ENCODE peak calls at places on chromosomes 7 and 10, in eight cellular contexts. One of them, this sample, is unnamed.
A peak's percentile ranks its signal among the peaks of the same experiment; 100 is the strongest.

GRCh38 chr7:60706-61105 is 131.7 kb upstream of the FAM20C start:
- DNase-seq in G401: no peak
- DNase-seq in fibroblast of the aortic adventitia: no peak
- DNase-seq in hippocampal formation: no peak
- DNase-seq in NCI-H2107: no peak
- DNase-seq in hepatic stellate cell: no peak
- DNase-seq in PC-3: no peak
- DNase-seq in EH: no peak
- DNase-seq in this sample: no peak

GRCh38 chr10:121187375-121187774 is 336.2 kb downstream of the WDR11 start:
- DNase-seq in fibroblast of the aortic adventitia: no peak
- DNase-seq in hepatic stellate cell: no peak
- DNase-seq in G401: no peak
- DNase-seq in EH: no peak
- DNase-seq in NCI-H2107: no peak
- DNase-seq in hippocampal formation: no peak
- DNase-seq in PC-3: no peak
- DNase-seq in this sample: no peak

GRCh38 chr10:7941576-7941975 is 112.9 kb upstream of the GATA3 start:
- DNase-seq in EH: no peak
- DNase-seq in PC-3: no peak
- DNase-seq in hippocampal formation: no peak
- DNase-seq in G401: no peak
- DNase-seq in fibroblast of the aortic adventitia: no peak
- DNase-seq in hepatic stellate cell: no peak
- DNase-seq in NCI-H2107: no peak
- DNase-seq in this sample: no peak

GRCh38 chr7:13312327-13312726 is 624.9 kb downstream of the ARL4A start:
- DNase-seq in EH: no peak
- DNase-seq in NCI-H2107: no peak
- DNase-seq in hippocampal formation: no peak
- DNase-seq in hepatic stellate cell: no peak
- DNase-seq in fibroblast of the aortic adventitia: no peak
- DNase-seq in PC-3: peak; percentile 34
- DNase-seq in G401: no peak
- DNase-seq in this sample: peak; percentile 8

GRCh38 chr10:88411772-88412349 is 171.3 kb downstream of the RNLS start:
- DNase-seq in NCI-H2107: no peak
- DNase-seq in G401: no peak
- DNase-seq in hippocampal formation: no peak
- DNase-seq in fibroblast of the aortic adventitia: no peak
- DNase-seq in EH: peak; percentile 9
- DNase-seq in PC-3: no peak
- DNase-seq in hepatic stellate cell: no peak
- DNase-seq in this sample: no peak

GRCh38 chr10:3960496-3960895 is 175.5 kb upstream of the KLF6 start:
- DNase-seq in PC-3: no peak
- DNase-seq in hepatic stellate cell: no peak
- DNase-seq in EH: no peak
- DNase-seq in hippocampal formation: no peak
- DNase-seq in fibroblast of the aortic adventitia: no peak
- DNase-seq in NCI-H2107: no peak
- DNase-seq in G401: no peak
- DNase-seq in this sample: no peak

GRCh38 chr7:120949393-120949799 is 1.2 kb upstream of the ING3 start:
- DNase-seq in EH: no peak
- DNase-seq in fibroblast of the aortic adventitia: no peak
- DNase-seq in hippocampal formation: no peak
- DNase-seq in NCI-H2107: no peak
- DNase-seq in G401: no peak
- DNase-seq in hepatic stellate cell: no peak
- DNase-seq in PC-3: peak; percentile 48
- DNase-seq in this sample: no peak

GRCh38 chr10:51269816-51270215 is 195.5 kb downstream of the PRKG1 start:
- DNase-seq in PC-3: peak; percentile 64
- DNase-seq in NCI-H2107: no peak
- DNase-seq in hippocampal formation: no peak
- DNase-seq in hepatic stellate cell: peak; percentile 7
- DNase-seq in fibroblast of the aortic adventitia: peak; percentile 38
- DNase-seq in G401: no peak
- DNase-seq in EH: peak; percentile 56
- DNase-seq in this sample: no peak

GRCh38 chr10:93894516-93895378 is 969 bp downstream of the SLC35G1 start:
- DNase-seq in hepatic stellate cell: peak; percentile 17
- DNase-seq in NCI-H2107: no peak
- DNase-seq in fibroblast of the aortic adventitia: peak; percentile 31
- DNase-seq in hippocampal formation: no peak
- DNase-seq in G401: peak; percentile 27
- DNase-seq in EH: peak; percentile 46
- DNase-seq in PC-3: no peak
- DNase-seq in this sample: peak; percentile 10

GRCh38 chr7:70590126-70590854 is 541.7 kb upstream of the GALNT17 start:
- DNase-seq in hepatic stellate cell: no peak
- DNase-seq in PC-3: no peak
- DNase-seq in NCI-H2107: no peak
- DNase-seq in hippocampal formation: no peak
- DNase-seq in G401: no peak
- DNase-seq in EH: no peak
- DNase-seq in fibroblast of the aortic adventitia: no peak
- DNase-seq in this sample: no peak

GRCh38 chr7:73983437-73984164 is 44.4 kb upstream of the ELN start:
- DNase-seq in PC-3: no peak
- DNase-seq in NCI-H2107: no peak
- DNase-seq in hippocampal formation: no peak
- DNase-seq in G401: no peak
- DNase-seq in fibroblast of the aortic adventitia: no peak
- DNase-seq in EH: no peak
- DNase-seq in hepatic stellate cell: no peak
- DNase-seq in this sample: no peak

GRCh38 chr7:12389089-12389700 is 14.5 kb downstream of the VWDE start:
- DNase-seq in NCI-H2107: peak; percentile 46
- DNase-seq in hippocampal formation: no peak
- DNase-seq in G401: peak; percentile 37
- DNase-seq in hepatic stellate cell: peak; percentile 15
- DNase-seq in PC-3: peak; percentile 77
- DNase-seq in EH: peak; percentile 53
- DNase-seq in fibroblast of the aortic adventitia: peak; percentile 59
- DNase-seq in this sample: peak; percentile 69

GRCh38 chr7:128732521-128733277 is 6.5 kb upstream of the CALU start:
- DNase-seq in hippocampal formation: no peak
- DNase-seq in PC-3: no peak
- DNase-seq in NCI-H2107: no peak
- DNase-seq in fibroblast of the aortic adventitia: no peak
- DNase-seq in G401: no peak
- DNase-seq in hepatic stellate cell: no peak
- DNase-seq in EH: no peak
- DNase-seq in this sample: no peak

GRCh38 chr7:39310699-39311098 is 255.5 kb upstream of the YAE1 start:
- DNase-seq in hepatic stellate cell: no peak
- DNase-seq in G401: no peak
- DNase-seq in fibroblast of the aortic adventitia: no peak
- DNase-seq in EH: no peak
- DNase-seq in PC-3: no peak
- DNase-seq in hippocampal formation: no peak
- DNase-seq in NCI-H2107: no peak
- DNase-seq in this sample: no peak

This sample was measured in SK-N-DZ.